ENCODE peak calls at places on chromosomes 12 and 14, in four cellular contexts. L is fibroblast of lung, S is endodermal cell, J is uterus. M is an unnamed sample.

GRCh38 chr12:48853228-48853688 is 1.3 kb upstream of the DDX23 start:
- DNase-seq in L (peak), J (peak), S (peak), M (peak)

GRCh38 chr14:35414365-35414764 is 9.8 kb upstream of the NFKBIA start:
- DNase-seq in J (no peak), L (no peak), S (no peak), M (no peak)

GRCh38 chr14:61438860-61439765 is 117.7 kb downstream of the PRKCH start:
- DNase-seq in J (no peak), L (peak), S (peak), M (peak)

GRCh38 chr14:25381498-25381897 is 331.6 kb upstream of the STXBP6 start:
- DNase-seq in J (no peak), S (peak), L (no peak), M (peak)

GRCh38 chr12:68622250-68622649 is 11.6 kb downstream of the RAP1B start:
- DNase-seq in S (no peak), J (no peak), L (no peak), M (no peak)

GRCh38 chr14:44798386-44799242 is 163.1 kb downstream of the KLHL28 start:
- DNase-seq in L (no peak), S (no peak), J (no peak), M (no peak)

GRCh38 chr12:106452309-106452708 is 94.8 kb downstream of the POLR3B start:
- DNase-seq in S (no peak), L (no peak), J (no peak), M (no peak)

GRCh38 chr14:56135001-56135400 is 16.8 kb downstream of the PELI2 start:
- DNase-seq in L (no peak), J (no peak), S (no peak), M (peak)

GRCh38 chr12:108611884-108612415 is 14.1 kb upstream of the TMEM119 start:
- DNase-seq in S (peak), J (no peak), L (peak), M (peak)

GRCh38 chr14:87332001-87332400 is 661.0 kb downstream of the GALC start:
- DNase-seq in J (no peak), L (peak), S (no peak), M (peak)

GRCh38 chr14:99519931-99520421 is 38.8 kb downstream of the CCNK start:
- DNase-seq in L (no peak), J (peak), S (peak), M (no peak)

GRCh38 chr14:77804592-77804991 is 4.7 kb downstream of the ADCK1 start:
- DNase-seq in J (no peak), L (no peak), S (peak), M (peak)

DNA sequence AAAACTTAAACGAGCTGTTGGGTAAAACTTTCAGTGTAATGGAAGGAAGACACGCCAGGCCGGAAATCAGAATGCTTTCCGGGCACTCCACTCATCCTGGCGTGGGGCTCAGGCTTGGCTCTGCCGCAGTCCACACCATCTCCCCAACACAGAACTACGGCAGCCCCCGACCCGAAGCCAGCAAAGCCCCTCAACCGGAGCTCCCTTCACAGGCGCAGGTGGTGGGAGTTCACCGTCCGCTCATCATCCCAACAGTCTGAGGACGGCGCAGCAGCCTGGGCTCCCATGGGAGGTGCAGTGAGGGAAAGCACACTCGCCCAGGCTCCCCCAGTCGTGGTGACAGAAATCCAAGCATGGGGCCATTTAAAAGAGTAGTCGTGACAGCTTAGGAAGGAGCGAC is 11.0 kb upstream of the MMP17 start:
- DNase-seq in J (no peak), L (no peak), S (peak), M (no peak)
- TF ChIP-seq CTCF in J (no peak), L (no peak), S (no peak), M (no peak)

GRCh38 chr14:74980398-74980745 is 22.3 kb upstream of the EIF2B2 start:
- DNase-seq in J (no peak), L (no peak), S (no peak), M (no peak)

GRCh38 chr14:74977901-74978385 is 22.5 kb upstream of the PGF start:
- DNase-seq in L (no peak), S (no peak), J (no peak), M (no peak)

GRCh38 chr14:74979442-74980397 is 23.0 kb upstream of the EIF2B2 start:
- DNase-seq in L (peak), S (peak), J (no peak), M (no peak)

GRCh38 chr14:74978416-74978947 is 23.1 kb upstream of the PGF start:
- DNase-seq in L (no peak), S (no peak), J (no peak), M (no peak)

GRCh38 chr14:74979029-74979428 is 23.6 kb upstream of the PGF start:
- DNase-seq in J (no peak), L (no peak), S (no peak), M (no peak)
- H3K4me3 ChIP-seq in J (no peak), L (no peak), S (no peak), M (no peak)

DNA sequence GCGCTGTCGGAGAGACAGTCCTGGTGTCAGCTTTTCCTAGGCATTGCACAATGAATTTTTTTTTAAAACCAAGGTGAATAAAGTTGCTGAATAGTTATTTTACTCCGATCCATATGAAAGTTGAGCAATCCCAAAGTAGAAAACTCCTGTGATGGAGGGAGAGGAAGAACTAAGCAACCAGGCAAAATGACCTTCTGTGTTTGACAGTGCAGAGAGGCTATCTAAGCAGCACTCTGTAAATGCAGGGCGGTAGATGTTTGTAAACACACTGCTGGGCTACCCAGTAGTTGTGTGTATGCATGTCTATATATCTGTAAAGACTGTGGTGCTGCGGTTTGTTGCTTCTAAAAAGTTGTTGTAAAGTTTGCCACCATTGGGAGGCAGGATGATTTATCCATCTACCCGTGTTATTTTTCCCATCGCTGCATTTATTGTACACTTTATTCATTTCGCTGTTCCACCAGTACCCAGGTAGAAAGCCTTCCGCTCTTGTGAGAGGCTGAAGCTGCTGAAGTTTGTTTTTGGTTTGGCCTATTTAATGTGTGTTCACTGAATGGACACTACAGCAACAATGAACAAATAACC is 1.3 kb downstream of the ETV6 start:
- DNase-seq in J (no peak), S (peak), L (peak), M (peak)
- TF ChIP-seq CTCF in J (no peak), S (no peak), L (no peak), M (no peak)

DNA sequence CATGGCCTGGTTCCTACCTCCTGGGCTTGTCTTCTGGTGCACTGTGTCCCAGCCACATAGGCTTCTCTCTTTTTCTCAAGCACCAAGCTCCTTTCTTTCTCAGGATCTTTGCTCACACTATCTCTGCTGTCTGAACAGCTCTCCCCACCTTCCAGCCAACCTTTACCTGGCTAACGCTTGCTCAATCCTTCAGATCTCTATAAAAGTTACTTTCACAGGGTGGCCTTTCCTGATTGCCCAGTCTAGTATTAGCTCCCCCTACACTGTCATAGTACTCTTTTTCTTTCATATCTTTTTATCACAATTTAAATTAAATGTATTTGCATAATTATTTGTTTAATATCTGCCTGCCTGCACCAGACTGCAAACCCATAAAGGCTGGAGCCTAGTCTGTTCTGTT is 3.8 kb downstream of the PARP11 start:
- DNase-seq in S (no peak), L (no peak), J (no peak), M (no peak)
- H3K4me3 ChIP-seq in S (no peak), L (no peak), J (no peak), M (no peak)

GRCh38 chr12:11861864-11862600 is 208.7 kb upstream of the BCL2L14 start:
- DNase-seq in S (peak), J (no peak), L (no peak), M (no peak)

GRCh38 chr12:11865835-11866234 is 204.9 kb upstream of the BCL2L14 start:
- DNase-seq in L (no peak), S (no peak), J (no peak), M (no peak)

GRCh38 chr12:11862794-11863193 is 207.9 kb upstream of the BCL2L14 start:
- DNase-seq in J (peak), L (peak), S (peak), M (peak)

GRCh38 chr12:11863478-11863906 is 207.2 kb upstream of the BCL2L14 start:
- DNase-seq in L (no peak), S (peak), J (peak), M (peak)

DNA sequence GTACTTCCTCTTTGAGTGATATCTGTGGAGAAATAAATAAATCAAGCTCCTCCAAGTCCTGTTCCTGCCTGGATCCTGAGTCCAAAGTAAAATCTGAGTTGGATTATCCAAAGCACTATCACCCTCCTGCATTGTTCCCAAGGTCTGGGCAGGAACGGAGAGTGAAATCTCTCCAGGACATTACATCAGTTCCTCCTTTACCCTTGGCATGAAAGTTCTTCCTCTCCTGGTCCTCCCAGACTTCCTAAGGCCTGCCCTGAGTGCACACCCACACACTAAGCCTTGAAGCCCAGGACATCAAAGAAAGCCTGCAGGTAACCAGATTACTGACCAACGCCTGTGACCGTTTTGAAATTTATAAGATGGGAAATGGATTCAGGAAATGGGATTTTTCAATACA is 206.8 kb upstream of the BCL2L14 start:
- DNase-seq in S (peak), L (no peak), J (no peak), M (no peak)
- TF ChIP-seq CTCF in S (no peak), L (no peak), J (no peak), M (no peak)

GRCh38 chr12:102849722-102850447 is 67.2 kb downstream of the PAH start:
- DNase-seq in L (no peak), S (no peak), J (no peak), M (no peak)
- H3K4me3 ChIP-seq in L (no peak), S (no peak), J (no peak), M (no peak)

GRCh38 chr14:92520102-92520651 is 6.6 kb downstream of the RIN3 start:
- DNase-seq in S (no peak), J (no peak), L (no peak), M (no peak)
- TF ChIP-seq CTCF in S (no peak), J (no peak), L (no peak), M (no peak)

DNA sequence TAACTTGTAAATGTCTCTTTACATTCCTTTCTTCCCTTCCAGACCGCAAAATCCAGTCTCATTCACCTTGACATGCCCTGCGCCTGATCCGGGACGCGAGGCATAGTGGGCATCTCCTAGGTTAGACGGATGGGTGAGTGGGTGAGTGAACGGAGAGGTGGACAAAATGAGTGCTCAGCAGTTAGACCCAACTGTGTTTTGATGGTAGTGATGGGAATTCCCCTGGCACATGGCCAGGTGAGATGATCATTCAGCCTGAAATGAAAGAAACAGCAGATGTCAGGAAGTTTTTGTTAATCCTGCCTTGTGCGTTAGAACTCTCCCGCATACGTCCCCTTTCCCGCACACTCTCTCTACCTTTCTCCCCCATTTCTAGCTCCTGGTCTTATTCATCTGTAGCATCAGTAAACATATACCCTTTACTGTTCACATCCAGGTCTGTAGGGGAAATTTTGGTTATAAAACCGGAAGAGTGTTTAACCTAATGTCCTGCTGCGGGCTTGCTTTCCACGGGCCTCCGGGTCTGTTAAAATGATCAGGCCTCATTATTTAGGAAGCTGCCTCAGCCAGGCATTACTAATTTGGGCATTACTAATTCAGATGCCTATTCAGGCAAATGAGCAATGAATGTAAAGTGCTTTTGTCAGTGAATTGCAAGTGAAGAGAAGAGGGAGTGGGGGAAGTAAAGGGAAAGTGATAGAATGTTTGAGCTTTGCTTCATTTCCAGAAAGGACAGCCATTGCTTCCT is 172.8 kb downstream of the ETV6 start:
- DNase-seq in L (peak), S (no peak), J (no peak), M (peak)
- H3K4me3 ChIP-seq in L (no peak), S (no peak), J (no peak), M (no peak)

GRCh38 chr12:94997726-94998125 is 5.8 kb downstream of the NDUFA12 start:
- DNase-seq in S (no peak), L (no peak), J (no peak), M (no peak)

GRCh38 chr12:94998322-94998721 is 5.2 kb downstream of the NDUFA12 start:
- DNase-seq in S (no peak), L (no peak), J (no peak), M (no peak)

GRCh38 chr12:94990222-94990621 is 13.3 kb downstream of the NDUFA12 start:
- DNase-seq in L (no peak), S (no peak), J (no peak), M (no peak)

GRCh38 chr12:94997061-94997460 is 6.4 kb downstream of the NDUFA12 start:
- DNase-seq in S (no peak), J (no peak), L (no peak), M (no peak)

DNA sequence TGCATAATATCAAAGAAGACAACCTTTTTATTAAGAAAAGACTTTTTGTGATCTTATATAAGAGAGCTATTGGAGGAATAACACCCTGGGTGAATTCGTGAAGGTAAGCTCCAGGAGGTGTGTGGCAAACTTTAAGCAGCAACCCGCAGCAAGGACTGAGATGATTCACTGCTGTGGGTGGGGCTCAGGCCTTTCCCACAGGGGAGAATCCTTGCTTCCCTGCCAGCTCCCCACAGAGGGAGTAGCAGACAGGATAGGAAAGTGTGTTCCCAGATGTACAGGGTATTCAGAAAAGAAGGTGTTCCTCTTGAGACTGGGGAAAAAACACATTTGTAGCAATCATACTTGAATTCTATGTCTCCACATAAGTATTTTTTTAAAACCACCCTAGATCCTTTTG is 9.2 kb downstream of the NDUFA12 start:
- DNase-seq in L (peak), J (no peak), S (no peak), M (peak)
- TF ChIP-seq CTCF in L (no peak), J (no peak), S (no peak), M (no peak)

GRCh38 chr14:53956427-53957201 is at the start of gene BMP4:
- DNase-seq in L (peak), J (peak), S (peak), M (no peak)
- H3K4me3 ChIP-seq in L (peak), J (peak), S (peak), M (peak)